ENCODE peak calls at places on chromosome 19, in six cellular contexts. One of them, this sample, is unnamed.
A peak's percentile ranks its signal among the peaks of the same experiment; 100 is the strongest.

GRCh38 chr19:55528030-55528801 is 8.7 kb downstream of the SBK2 start:
- DNase-seq in GM20000: no peak
- DNase-seq in AG08395: no peak
- DNase-seq in GDM1: no peak
- DNase-seq in thoracic aorta: no peak
- DNase-seq in stimulated activated CD4-positive, alpha-beta T cell treated with anti-CD3 and anti-CD28 coated beads, Interleukin-1b, Interleukin-23, amount 100 ng/mL, for 1 hour: no peak
- DNase-seq in this sample: peak; percentile 84

GRCh38 chr19:16153582-16154336 is 10.3 kb downstream of the HSH2D start:
- DNase-seq in GM20000: no peak
- DNase-seq in AG08395: no peak
- DNase-seq in GDM1: peak; percentile 37
- DNase-seq in thoracic aorta: no peak
- DNase-seq in stimulated activated CD4-positive, alpha-beta T cell treated with anti-CD3 and anti-CD28 coated beads, Interleukin-1b, Interleukin-23, amount 100 ng/mL, for 1 hour: no peak
- DNase-seq in this sample: no peak

GRCh38 chr19:49343127-49343526 is 7.9 kb downstream of the CD37 start:
- DNase-seq in GM20000: no peak
- DNase-seq in AG08395: no peak
- DNase-seq in GDM1: no peak
- DNase-seq in thoracic aorta: no peak
- DNase-seq in stimulated activated CD4-positive, alpha-beta T cell treated with anti-CD3 and anti-CD28 coated beads, Interleukin-1b, Interleukin-23, amount 100 ng/mL, for 1 hour: no peak
- DNase-seq in this sample: no peak

GRCh38 chr19:1295169-1296012 is 9.7 kb downstream of the EFNA2 start:
- DNase-seq in GM20000: peak; percentile 84
- DNase-seq in AG08395: peak; percentile 73
- DNase-seq in GDM1: no peak
- DNase-seq in thoracic aorta: no peak
- DNase-seq in stimulated activated CD4-positive, alpha-beta T cell treated with anti-CD3 and anti-CD28 coated beads, Interleukin-1b, Interleukin-23, amount 100 ng/mL, for 1 hour: no peak
- DNase-seq in this sample: no peak

GRCh38 chr19:1173160-1173844 is 766 bp downstream of the SBNO2 start:
- DNase-seq in GM20000: peak; percentile 59
- DNase-seq in AG08395: no peak
- DNase-seq in GDM1: no peak
- DNase-seq in thoracic aorta: no peak
- DNase-seq in stimulated activated CD4-positive, alpha-beta T cell treated with anti-CD3 and anti-CD28 coated beads, Interleukin-1b, Interleukin-23, amount 100 ng/mL, for 1 hour: no peak
- DNase-seq in this sample: no peak

GRCh38 chr19:44741258-44741731 is 7.2 kb upstream of the BCL3 start:
- DNase-seq in GM20000: no peak
- DNase-seq in AG08395: no peak
- DNase-seq in GDM1: no peak
- DNase-seq in thoracic aorta: no peak
- DNase-seq in stimulated activated CD4-positive, alpha-beta T cell treated with anti-CD3 and anti-CD28 coated beads, Interleukin-1b, Interleukin-23, amount 100 ng/mL, for 1 hour: no peak
- DNase-seq in this sample: no peak

GRCh38 chr19:50562329-50562728 is 5.9 kb downstream of the LRRC4B start:
- DNase-seq in GM20000: no peak
- DNase-seq in AG08395: no peak
- DNase-seq in GDM1: no peak
- DNase-seq in thoracic aorta: no peak
- DNase-seq in stimulated activated CD4-positive, alpha-beta T cell treated with anti-CD3 and anti-CD28 coated beads, Interleukin-1b, Interleukin-23, amount 100 ng/mL, for 1 hour: no peak
- DNase-seq in this sample: no peak

GRCh38 chr19:33734913-33735312 is 61.8 kb upstream of the KCTD15 start:
- DNase-seq in GM20000: no peak
- DNase-seq in AG08395: no peak
- DNase-seq in GDM1: no peak
- DNase-seq in thoracic aorta: no peak
- DNase-seq in stimulated activated CD4-positive, alpha-beta T cell treated with anti-CD3 and anti-CD28 coated beads, Interleukin-1b, Interleukin-23, amount 100 ng/mL, for 1 hour: no peak
- DNase-seq in this sample: peak; percentile 16

GRCh38 chr19:29492761-29493160 is 33.0 kb upstream of the VSTM2B start:
- DNase-seq in GM20000: no peak
- DNase-seq in AG08395: no peak
- DNase-seq in GDM1: no peak
- DNase-seq in thoracic aorta: no peak
- DNase-seq in stimulated activated CD4-positive, alpha-beta T cell treated with anti-CD3 and anti-CD28 coated beads, Interleukin-1b, Interleukin-23, amount 100 ng/mL, for 1 hour: no peak
- DNase-seq in this sample: no peak

GRCh38 chr19:50728084-50728737 is 5.0 kb downstream of the CLEC11A start:
- DNase-seq in GM20000: peak; percentile 40
- DNase-seq in AG08395: peak; percentile 71
- DNase-seq in GDM1: peak; percentile 91
- DNase-seq in thoracic aorta: no peak
- DNase-seq in stimulated activated CD4-positive, alpha-beta T cell treated with anti-CD3 and anti-CD28 coated beads, Interleukin-1b, Interleukin-23, amount 100 ng/mL, for 1 hour: no peak
- DNase-seq in this sample: peak; percentile 62

GRCh38 chr19:47296036-47296435 is 13.6 kb upstream of the C5AR1 start:
- DNase-seq in GM20000: peak; percentile 82
- DNase-seq in AG08395: peak; percentile 75
- DNase-seq in GDM1: peak; percentile 33
- DNase-seq in thoracic aorta: peak; percentile 58
- DNase-seq in stimulated activated CD4-positive, alpha-beta T cell treated with anti-CD3 and anti-CD28 coated beads, Interleukin-1b, Interleukin-23, amount 100 ng/mL, for 1 hour: peak; percentile 58
- DNase-seq in this sample: peak; percentile 42

GRCh38 chr19:6219592-6220290 is 60.0 kb downstream of the MLLT1 start:
- DNase-seq in GM20000: no peak
- DNase-seq in AG08395: no peak
- DNase-seq in GDM1: no peak
- DNase-seq in thoracic aorta: no peak
- DNase-seq in stimulated activated CD4-positive, alpha-beta T cell treated with anti-CD3 and anti-CD28 coated beads, Interleukin-1b, Interleukin-23, amount 100 ng/mL, for 1 hour: no peak
- DNase-seq in this sample: no peak

GRCh38 chr19:49738242-49738641 is 24.9 kb downstream of the TSKS start:
- DNase-seq in GM20000: no peak
- DNase-seq in AG08395: no peak
- DNase-seq in GDM1: no peak
- DNase-seq in thoracic aorta: no peak
- DNase-seq in stimulated activated CD4-positive, alpha-beta T cell treated with anti-CD3 and anti-CD28 coated beads, Interleukin-1b, Interleukin-23, amount 100 ng/mL, for 1 hour: no peak
- DNase-seq in this sample: no peak

GRCh38 chr19:3163230-3163886 is 15.2 kb upstream of the S1PR4 start:
- DNase-seq in GM20000: peak; percentile 88
- DNase-seq in AG08395: peak; percentile 88
- DNase-seq in GDM1: peak; percentile 32
- DNase-seq in thoracic aorta: no peak
- DNase-seq in stimulated activated CD4-positive, alpha-beta T cell treated with anti-CD3 and anti-CD28 coated beads, Interleukin-1b, Interleukin-23, amount 100 ng/mL, for 1 hour: peak; percentile 36
- DNase-seq in this sample: no peak

GRCh38 chr19:8641221-8641907 is 10.9 kb downstream of the NFILZ start:
- DNase-seq in GM20000: no peak
- DNase-seq in AG08395: no peak
- DNase-seq in GDM1: no peak
- DNase-seq in thoracic aorta: no peak
- DNase-seq in stimulated activated CD4-positive, alpha-beta T cell treated with anti-CD3 and anti-CD28 coated beads, Interleukin-1b, Interleukin-23, amount 100 ng/mL, for 1 hour: no peak
- DNase-seq in this sample: no peak

GRCh38 chr19:56959211-56959610 is 118.7 kb upstream of the PEG3 start:
- DNase-seq in GM20000: no peak
- DNase-seq in AG08395: no peak
- DNase-seq in GDM1: no peak
- DNase-seq in thoracic aorta: no peak
- DNase-seq in stimulated activated CD4-positive, alpha-beta T cell treated with anti-CD3 and anti-CD28 coated beads, Interleukin-1b, Interleukin-23, amount 100 ng/mL, for 1 hour: no peak
- DNase-seq in this sample: no peak

GRCh38 chr19:54420383-54421168 is 5.3 kb downstream of the TTYH1 start:
- DNase-seq in GM20000: no peak
- DNase-seq in AG08395: no peak
- DNase-seq in GDM1: no peak
- DNase-seq in thoracic aorta: no peak
- DNase-seq in stimulated activated CD4-positive, alpha-beta T cell treated with anti-CD3 and anti-CD28 coated beads, Interleukin-1b, Interleukin-23, amount 100 ng/mL, for 1 hour: no peak
- DNase-seq in this sample: no peak

GRCh38 chr19:56751078-56751489 is 79.5 kb upstream of the ZNF835 start:
- DNase-seq in GM20000: no peak
- DNase-seq in AG08395: no peak
- DNase-seq in GDM1: no peak
- DNase-seq in thoracic aorta: no peak
- DNase-seq in stimulated activated CD4-positive, alpha-beta T cell treated with anti-CD3 and anti-CD28 coated beads, Interleukin-1b, Interleukin-23, amount 100 ng/mL, for 1 hour: no peak
- DNase-seq in this sample: no peak

GRCh38 chr19:57934820-57935665 is at the start of gene ZNF418:
- DNase-seq in GM20000: peak; percentile 64
- DNase-seq in AG08395: peak; percentile 82
- DNase-seq in GDM1: no peak
- DNase-seq in thoracic aorta: no peak
- DNase-seq in stimulated activated CD4-positive, alpha-beta T cell treated with anti-CD3 and anti-CD28 coated beads, Interleukin-1b, Interleukin-23, amount 100 ng/mL, for 1 hour: no peak
- DNase-seq in this sample: peak; percentile 41

GRCh38 chr19:48524728-48525127 is 13.1 kb upstream of the LMTK3 start:
- DNase-seq in GM20000: no peak
- DNase-seq in AG08395: no peak
- DNase-seq in GDM1: no peak
- DNase-seq in thoracic aorta: no peak
- DNase-seq in stimulated activated CD4-positive, alpha-beta T cell treated with anti-CD3 and anti-CD28 coated beads, Interleukin-1b, Interleukin-23, amount 100 ng/mL, for 1 hour: no peak
- DNase-seq in this sample: no peak

GRCh38 chr19:3398114-3398899 is 31.9 kb downstream of the NFIC start:
- DNase-seq in GM20000: no peak
- DNase-seq in AG08395: peak; percentile 48
- DNase-seq in GDM1: no peak
- DNase-seq in thoracic aorta: no peak
- DNase-seq in stimulated activated CD4-positive, alpha-beta T cell treated with anti-CD3 and anti-CD28 coated beads, Interleukin-1b, Interleukin-23, amount 100 ng/mL, for 1 hour: no peak
- DNase-seq in this sample: peak; percentile 77

GRCh38 chr19:5953680-5954213 is 24.2 kb downstream of the RANBP3 start:
- DNase-seq in GM20000: no peak
- DNase-seq in AG08395: peak; percentile 64
- DNase-seq in GDM1: no peak
- DNase-seq in thoracic aorta: no peak
- DNase-seq in stimulated activated CD4-positive, alpha-beta T cell treated with anti-CD3 and anti-CD28 coated beads, Interleukin-1b, Interleukin-23, amount 100 ng/mL, for 1 hour: no peak
- DNase-seq in this sample: no peak

GRCh38 chr19:33110201-33110910 is 21.6 kb upstream of the WDR88 start:
- DNase-seq in GM20000: no peak
- DNase-seq in AG08395: no peak
- DNase-seq in GDM1: no peak
- DNase-seq in thoracic aorta: no peak
- DNase-seq in stimulated activated CD4-positive, alpha-beta T cell treated with anti-CD3 and anti-CD28 coated beads, Interleukin-1b, Interleukin-23, amount 100 ng/mL, for 1 hour: no peak
- DNase-seq in this sample: no peak

GRCh38 chr19:18717601-18718000 is 34.1 kb downstream of the CRTC1 start:
- DNase-seq in GM20000: no peak
- DNase-seq in AG08395: no peak
- DNase-seq in GDM1: no peak
- DNase-seq in thoracic aorta: no peak
- DNase-seq in stimulated activated CD4-positive, alpha-beta T cell treated with anti-CD3 and anti-CD28 coated beads, Interleukin-1b, Interleukin-23, amount 100 ng/mL, for 1 hour: no peak
- DNase-seq in this sample: no peak

GRCh38 chr19:12995596-12996541 is 594 bp downstream of the NFIX start:
- DNase-seq in GM20000: peak; percentile 89
- DNase-seq in AG08395: peak; percentile 29
- DNase-seq in GDM1: no peak
- DNase-seq in thoracic aorta: no peak
- DNase-seq in stimulated activated CD4-positive, alpha-beta T cell treated with anti-CD3 and anti-CD28 coated beads, Interleukin-1b, Interleukin-23, amount 100 ng/mL, for 1 hour: no peak
- DNase-seq in this sample: no peak

GRCh38 chr19:1651061-1651547 is 1.3 kb downstream of the TCF3 start:
- DNase-seq in GM20000: peak; percentile 79
- DNase-seq in AG08395: no peak
- DNase-seq in GDM1: no peak
- DNase-seq in thoracic aorta: no peak
- DNase-seq in stimulated activated CD4-positive, alpha-beta T cell treated with anti-CD3 and anti-CD28 coated beads, Interleukin-1b, Interleukin-23, amount 100 ng/mL, for 1 hour: no peak
- DNase-seq in this sample: no peak

GRCh38 chr19:29845576-29846176 is 33.9 kb downstream of the CCNE1 start:
- DNase-seq in GM20000: peak; percentile 29
- DNase-seq in AG08395: peak; percentile 24
- DNase-seq in GDM1: peak; percentile 26
- DNase-seq in thoracic aorta: no peak
- DNase-seq in stimulated activated CD4-positive, alpha-beta T cell treated with anti-CD3 and anti-CD28 coated beads, Interleukin-1b, Interleukin-23, amount 100 ng/mL, for 1 hour: no peak
- DNase-seq in this sample: no peak

GRCh38 chr19:5303208-5303607 is 37.4 kb downstream of the PTPRS start:
- DNase-seq in GM20000: no peak
- DNase-seq in AG08395: no peak
- DNase-seq in GDM1: no peak
- DNase-seq in thoracic aorta: no peak
- DNase-seq in stimulated activated CD4-positive, alpha-beta T cell treated with anti-CD3 and anti-CD28 coated beads, Interleukin-1b, Interleukin-23, amount 100 ng/mL, for 1 hour: no peak
- DNase-seq in this sample: no peak

GRCh38 chr19:45852145-45852750 is 10.7 kb downstream of the SYMPK start:
- DNase-seq in GM20000: no peak
- DNase-seq in AG08395: no peak
- DNase-seq in GDM1: no peak
- DNase-seq in thoracic aorta: no peak
- DNase-seq in stimulated activated CD4-positive, alpha-beta T cell treated with anti-CD3 and anti-CD28 coated beads, Interleukin-1b, Interleukin-23, amount 100 ng/mL, for 1 hour: no peak
- DNase-seq in this sample: no peak

GRCh38 chr19:46773018-46773399 is 15.4 kb downstream of the SLC1A5 start:
- DNase-seq in GM20000: no peak
- DNase-seq in AG08395: no peak
- DNase-seq in GDM1: no peak
- DNase-seq in thoracic aorta: no peak
- DNase-seq in stimulated activated CD4-positive, alpha-beta T cell treated with anti-CD3 and anti-CD28 coated beads, Interleukin-1b, Interleukin-23, amount 100 ng/mL, for 1 hour: no peak
- DNase-seq in this sample: no peak

GRCh38 chr19:55340784-55341147 is 1.1 kb downstream of the KMT5C start:
- DNase-seq in GM20000: no peak
- DNase-seq in AG08395: no peak
- DNase-seq in GDM1: no peak
- DNase-seq in thoracic aorta: no peak
- DNase-seq in stimulated activated CD4-positive, alpha-beta T cell treated with anti-CD3 and anti-CD28 coated beads, Interleukin-1b, Interleukin-23, amount 100 ng/mL, for 1 hour: no peak
- DNase-seq in this sample: no peak

This sample was measured in cerebellar nuclear complex.